ENCODE peak calls at places on chromosomes 7 and 10, in eight cellular contexts. One of them, this sample, is unnamed.

GRCh38 chr10:86292462-86293322 is 73.9 kb downstream of the GRID1 start:
- DNase-seq in lower lobe of right lung: no peak
- DNase-seq in mammary epithelial cell: no peak
- DNase-seq in GM23338: no peak
- DNase-seq in fibroblast of pulmonary artery: no peak
- DNase-seq in KG1: no peak
- DNase-seq in tibial artery: no peak
- DNase-seq in glutamatergic neuron: peak
- DNase-seq in this sample: no peak

GRCh38 chr10:32982293-32982709 is 24.3 kb upstream of the ITGB1 start:
- DNase-seq in lower lobe of right lung: no peak
- DNase-seq in mammary epithelial cell: peak
- DNase-seq in GM23338: no peak
- DNase-seq in fibroblast of pulmonary artery: peak
- DNase-seq in KG1: no peak
- DNase-seq in tibial artery: no peak
- DNase-seq in glutamatergic neuron: no peak
- DNase-seq in this sample: no peak

GRCh38 chr7:36726806-36727503 is 2.7 kb upstream of the AOAH start:
- DNase-seq in lower lobe of right lung: no peak
- DNase-seq in mammary epithelial cell: peak
- DNase-seq in GM23338: no peak
- DNase-seq in fibroblast of pulmonary artery: no peak
- DNase-seq in KG1: no peak
- DNase-seq in tibial artery: no peak
- DNase-seq in glutamatergic neuron: no peak
- DNase-seq in this sample: no peak

GRCh38 chr10:30750971-30751677 is 121.6 kb upstream of the LYZL2 start:
- DNase-seq in lower lobe of right lung: no peak
- DNase-seq in mammary epithelial cell: no peak
- DNase-seq in GM23338: no peak
- DNase-seq in fibroblast of pulmonary artery: no peak
- DNase-seq in KG1: peak
- DNase-seq in tibial artery: no peak
- DNase-seq in glutamatergic neuron: no peak
- DNase-seq in this sample: no peak

GRCh38 chr7:19899517-19899916 is 126.1 kb upstream of the TMEM196 start:
- DNase-seq in lower lobe of right lung: no peak
- DNase-seq in mammary epithelial cell: no peak
- DNase-seq in GM23338: no peak
- DNase-seq in fibroblast of pulmonary artery: peak
- DNase-seq in KG1: no peak
- DNase-seq in tibial artery: no peak
- DNase-seq in glutamatergic neuron: no peak
- DNase-seq in this sample: no peak

GRCh38 chr10:124491105-124491504 is 29.5 kb downstream of the LHPP start:
- DNase-seq in lower lobe of right lung: no peak
- DNase-seq in mammary epithelial cell: no peak
- DNase-seq in GM23338: no peak
- DNase-seq in fibroblast of pulmonary artery: no peak
- DNase-seq in KG1: no peak
- DNase-seq in tibial artery: no peak
- DNase-seq in glutamatergic neuron: no peak
- DNase-seq in this sample: no peak

GRCh38 chr7:134954197-134955082 is 31.9 kb upstream of the AGBL3 start:
- DNase-seq in lower lobe of right lung: no peak
- DNase-seq in mammary epithelial cell: no peak
- DNase-seq in GM23338: peak
- DNase-seq in fibroblast of pulmonary artery: peak
- DNase-seq in KG1: no peak
- DNase-seq in tibial artery: no peak
- DNase-seq in glutamatergic neuron: no peak
- DNase-seq in this sample: no peak

GRCh38 chr10:29746080-29746797 is 111.5 kb upstream of the SVIL start:
- DNase-seq in lower lobe of right lung: no peak
- DNase-seq in mammary epithelial cell: no peak
- DNase-seq in GM23338: no peak
- DNase-seq in fibroblast of pulmonary artery: peak
- DNase-seq in KG1: no peak
- DNase-seq in tibial artery: no peak
- DNase-seq in glutamatergic neuron: no peak
- DNase-seq in this sample: no peak

GRCh38 chr10:35492387-35493195 is 112.5 kb upstream of the GJD4 start:
- DNase-seq in lower lobe of right lung: no peak
- DNase-seq in mammary epithelial cell: peak
- DNase-seq in GM23338: peak
- DNase-seq in fibroblast of pulmonary artery: no peak
- DNase-seq in KG1: no peak
- DNase-seq in tibial artery: no peak
- DNase-seq in glutamatergic neuron: no peak
- DNase-seq in this sample: no peak

GRCh38 chr7:4663239-4663638 is 18.9 kb upstream of the FOXK1 start:
- DNase-seq in lower lobe of right lung: no peak
- DNase-seq in mammary epithelial cell: no peak
- DNase-seq in GM23338: no peak
- DNase-seq in fibroblast of pulmonary artery: no peak
- DNase-seq in KG1: no peak
- DNase-seq in tibial artery: no peak
- DNase-seq in glutamatergic neuron: no peak
- DNase-seq in this sample: no peak

GRCh38 chr7:77699056-77699455 is 2.8 kb downstream of the RSBN1L start:
- DNase-seq in lower lobe of right lung: no peak
- DNase-seq in mammary epithelial cell: peak
- DNase-seq in GM23338: no peak
- DNase-seq in fibroblast of pulmonary artery: no peak
- DNase-seq in KG1: no peak
- DNase-seq in tibial artery: no peak
- DNase-seq in glutamatergic neuron: no peak
- DNase-seq in this sample: no peak

GRCh38 chr10:72336259-72337038 is 18.3 kb downstream of the DNAJB12 start:
- DNase-seq in lower lobe of right lung: peak
- DNase-seq in mammary epithelial cell: peak
- DNase-seq in GM23338: no peak
- DNase-seq in fibroblast of pulmonary artery: peak
- DNase-seq in KG1: no peak
- DNase-seq in tibial artery: no peak
- DNase-seq in glutamatergic neuron: no peak
- DNase-seq in this sample: no peak

GRCh38 chr7:100612730-100613446 is 548 bp downstream of the MOSPD3 start:
- DNase-seq in lower lobe of right lung: no peak
- DNase-seq in mammary epithelial cell: no peak
- DNase-seq in GM23338: peak
- DNase-seq in fibroblast of pulmonary artery: no peak
- DNase-seq in KG1: no peak
- DNase-seq in tibial artery: peak
- DNase-seq in glutamatergic neuron: peak
- DNase-seq in this sample: no peak

This sample was measured in SIG-M5.